ENCODE peak calls at places on chromosomes 7 and 10, in seven cellular contexts. H, V, P, I, K, X and Q are unnamed samples. For H3K9me3, the result is how much of the 10 kb centered on the place peaks cover.

GRCh38 chr10:101725296-101725695 is 30.3 kb upstream of the FBXW4 start:
- DNase-seq in H (no peak), V (no peak), P (no peak), I (no peak), K (no peak), X (no peak), Q (no peak)

GRCh38 chr7:55019329-55019690 is 493 bp downstream of the EGFR start:
- DNase-seq in H (no peak), V (no peak), P (peak), I (peak), K (no peak), X (peak), Q (peak)

GRCh38 chr10:92834981-92835380 is 13.3 kb upstream of the EXOC6 start:
- DNase-seq in H (no peak), V (no peak), P (no peak), I (no peak), K (no peak), X (no peak), Q (no peak)

GRCh38 chr10:61899997-61900828 is 1.3 kb upstream of the ARID5B start:
- DNase-seq in H (peak), V (peak), P (peak), I (peak), K (peak), X (peak), Q (peak)

GRCh38 chr10:119206603-119207366 is 586 bp upstream of the GRK5 start:
- DNase-seq in H (peak), V (no peak), P (peak), I (peak), K (peak), X (peak), Q (peak)

GRCh38 chr10:114304017-114304565 is 65.0 kb downstream of the VWA2 start:
- DNase-seq in H (peak), V (no peak), P (peak), I (peak), K (peak), X (peak), Q (peak)

GRCh38 chr7:152056621-152057274 is 31.3 kb downstream of the GALNT11 start:
- DNase-seq in H (no peak), V (no peak), P (no peak), I (peak), K (no peak), X (no peak), Q (no peak)

GRCh38 chr10:112512294-112512693 is 65.3 kb downstream of the VTI1A start:
- DNase-seq in H (no peak), V (no peak), P (no peak), I (no peak), K (no peak), X (no peak), Q (no peak)

GRCh38 chr10:6177880-6178281 is 24.9 kb upstream of the PFKFB3 start:
- DNase-seq in H (no peak), V (no peak), P (no peak), I (no peak), K (no peak), X (no peak), Q (no peak)

GRCh38 chr10:117936136-117936535 is 110.6 kb downstream of the RAB11FIP2 start:
- DNase-seq in H (no peak), V (no peak), P (peak), I (no peak), K (no peak), X (no peak), Q (no peak)

GRCh38 chr10:23344251-23344841 is at the start of gene C10orf67:
- DNase-seq in H (no peak), V (peak), P (no peak), I (peak), K (peak), X (peak), Q (no peak)

GRCh38 chr10:80281292-80281691 is 8.2 kb downstream of the MAT1A start:
- DNase-seq in H (no peak), V (no peak), P (no peak), I (no peak), K (no peak), X (no peak), Q (no peak)

GRCh38 chr7:50591098-50591479 is 25.9 kb upstream of the DDC start:
- DNase-seq in H (no peak), V (no peak), P (no peak), I (no peak), K (no peak), X (no peak), Q (no peak)

GRCh38 chr10:777913-778479 is 88.5 kb upstream of the DIP2C start:
- DNase-seq in H (no peak), V (no peak), P (no peak), I (no peak), K (no peak), X (no peak), Q (no peak)

DNA sequence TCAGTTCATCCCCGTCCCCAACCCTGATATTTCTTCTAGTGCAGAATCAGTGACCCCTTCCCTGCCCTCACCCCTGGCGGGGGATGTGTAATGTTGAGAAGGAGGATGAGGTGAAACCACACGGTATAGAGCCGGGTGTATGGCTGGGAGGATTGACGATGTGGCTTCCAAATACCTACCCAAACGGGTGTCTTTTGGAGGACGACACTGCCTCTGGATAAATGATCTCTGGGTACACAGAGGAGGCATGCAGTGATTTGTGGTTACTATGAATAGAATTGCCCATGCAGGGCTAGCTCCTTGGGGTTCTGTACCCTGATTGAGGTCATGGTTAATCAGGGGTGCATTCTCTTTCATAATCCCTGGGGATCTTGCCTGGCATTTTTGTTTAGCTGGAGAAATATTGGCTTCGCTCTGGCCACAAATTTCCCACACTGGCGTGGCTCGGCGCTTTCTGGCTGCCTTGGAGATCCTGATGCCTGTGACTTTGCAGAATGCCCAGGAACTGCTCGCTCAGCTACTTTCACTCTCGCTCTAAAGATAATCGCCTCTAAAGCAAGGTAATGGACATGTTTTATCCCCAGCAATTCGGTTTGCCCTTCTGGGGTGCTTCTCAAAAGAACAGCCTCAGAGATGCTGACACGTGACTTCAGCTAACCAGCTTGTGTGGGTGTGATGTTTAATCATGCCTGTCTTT is 89.3 kb downstream of the RBM20 start:
- DNase-seq in H (no peak), V (no peak), P (peak), I (peak), K (no peak), X (no peak), Q (no peak)
- H3K4me3 ChIP-seq in H (no peak), V (no peak), P (peak), I (no peak), K (no peak), X (peak), Q (peak)

GRCh38 chr7:1637155-1637554 is 32.9 kb upstream of the ELFN1 start:
- DNase-seq in H (no peak), V (no peak), P (no peak), I (no peak), K (no peak), X (no peak), Q (no peak)

GRCh38 chr7:1635401-1635800 is 34.7 kb upstream of the ELFN1 start:
- DNase-seq in H (no peak), V (no peak), P (no peak), I (no peak), K (no peak), X (no peak), Q (no peak)

GRCh38 chr7:1632916-1633785 is 36.9 kb upstream of the ELFN1 start:
- DNase-seq in H (no peak), V (no peak), P (no peak), I (no peak), K (peak), X (no peak), Q (no peak)

GRCh38 chr7:1630700-1631336 is 39.3 kb upstream of the ELFN1 start:
- DNase-seq in H (no peak), V (no peak), P (no peak), I (no peak), K (no peak), X (no peak), Q (no peak)

DNA sequence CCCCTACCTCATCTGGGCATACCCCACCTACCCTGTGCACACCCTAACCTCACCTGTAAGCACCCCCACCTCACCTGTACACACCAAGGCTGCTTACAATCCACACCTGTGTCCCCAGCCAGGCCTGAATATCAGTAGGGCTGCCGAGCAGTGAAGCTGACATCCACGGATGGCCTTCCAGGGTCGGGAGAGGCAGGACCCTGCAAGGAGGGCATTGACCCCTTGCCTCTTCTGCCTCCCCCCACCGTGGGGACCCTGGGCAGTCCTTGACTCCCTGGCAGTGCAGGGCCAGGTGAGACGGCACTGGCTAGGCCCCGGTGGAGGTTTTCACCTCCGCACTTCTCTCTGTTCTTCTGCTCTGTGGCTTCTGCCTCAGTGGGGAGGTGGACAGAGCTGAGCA is 37.6 kb upstream of the ELFN1 start:
- DNase-seq in H (no peak), V (no peak), P (no peak), I (no peak), K (no peak), X (no peak), Q (no peak)
- H3K9me3 ChIP-seq in H (under half), V (under half), P (under half), I (under half), K (under half), X (under half), Q (under half)

DNA sequence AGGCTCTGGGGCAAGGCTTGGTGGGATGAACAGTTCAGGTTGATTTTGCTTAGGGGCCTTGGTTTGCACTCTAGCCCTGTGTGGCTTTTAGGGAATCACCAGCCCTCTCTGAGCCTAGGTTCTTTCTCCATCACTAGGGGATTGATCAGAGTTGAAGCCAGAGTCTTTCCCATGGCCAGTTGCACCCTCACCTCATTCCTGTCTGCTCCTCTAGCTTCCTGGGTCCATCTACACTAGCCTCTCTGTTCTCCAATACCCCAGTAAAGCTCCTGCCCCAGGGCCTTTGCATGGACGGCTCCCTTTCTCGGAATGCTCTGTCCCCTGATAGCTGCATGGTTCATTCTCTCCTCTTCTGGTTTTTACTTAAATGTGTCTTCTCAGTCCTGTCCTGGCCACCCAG is 40.4 kb downstream of the SORCS3 start:
- DNase-seq in H (no peak), V (no peak), P (no peak), I (no peak), K (no peak), X (no peak), Q (no peak)
- H3K4me3 ChIP-seq in H (no peak), V (no peak), P (no peak), I (peak), K (peak), X (no peak), Q (no peak)

DNA sequence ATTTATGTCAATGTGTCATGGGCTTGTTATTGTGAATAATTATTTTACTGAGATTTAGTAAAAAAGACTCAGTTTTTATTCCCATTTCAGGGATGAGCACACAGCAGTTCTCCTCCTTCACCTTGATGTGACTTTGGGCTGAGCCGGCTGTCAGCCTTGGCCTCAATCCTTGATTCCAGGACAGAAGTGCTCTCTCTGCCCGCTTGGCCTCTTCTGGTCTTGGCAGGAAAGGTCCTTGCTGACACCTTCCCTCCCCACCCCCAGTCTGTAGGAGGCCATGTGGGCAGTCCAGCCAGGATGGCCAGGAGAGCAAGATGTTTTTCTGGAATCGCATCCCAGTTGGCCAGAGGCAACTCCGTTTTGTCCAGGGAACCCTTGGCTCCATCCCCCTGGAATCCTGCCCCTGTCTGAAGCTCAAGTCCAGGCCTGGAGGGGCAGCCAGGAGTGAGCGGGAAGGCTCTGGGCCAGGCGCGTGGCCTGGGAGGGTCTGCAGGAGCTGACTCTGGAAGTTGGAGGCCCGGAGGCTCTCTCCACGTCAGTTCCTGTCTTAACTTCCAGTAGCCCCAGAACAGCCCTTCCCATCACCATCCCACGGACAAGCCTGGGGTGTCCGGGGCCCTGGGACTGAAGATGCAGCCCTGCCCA is 100.9 kb downstream of the PDGFA start:
- DNase-seq in H (no peak), V (no peak), P (no peak), I (peak), K (no peak), X (no peak), Q (no peak)
- H3K9me3 ChIP-seq in H (under half), V (under half), P (under half), I (under half), K (under half), X (under half), Q (under half)